ENCODE peak calls at places on chromosome 10, in nine cellular contexts. One of them, this sample, is unnamed.

GRCh38 chr10:58044072-58044471 is 223.6 kb downstream of the IPMK start:
- DNase-seq in stimulated activated naive CD8-positive, alpha-beta T cell treated with anti-CD3 and anti-CD28 coated beads, Interleukin-15, amount 100 ng/mL, for 72 hours: no peak
- DNase-seq in NB4: no peak
- DNase-seq in CD8-positive, alpha-beta T cell: no peak
- DNase-seq in Kasumi-1: no peak
- DNase-seq in T-cell: no peak
- DNase-seq in activated effector memory CD4-positive, alpha-beta T cell treated with Interleukin-2 at 50 U/mL for 16 hours: no peak
- DNase-seq in small intestine: no peak
- DNase-seq in NCI-H460: no peak
- DNase-seq in this sample: no peak

GRCh38 chr10:28769147-28769604 is 91.9 kb downstream of the BAMBI start:
- DNase-seq in NCI-H460: no peak
- DNase-seq in Kasumi-1: no peak
- DNase-seq in NB4: no peak
- DNase-seq in small intestine: no peak
- DNase-seq in stimulated activated naive CD8-positive, alpha-beta T cell treated with anti-CD3 and anti-CD28 coated beads, Interleukin-15, amount 100 ng/mL, for 72 hours: no peak
- DNase-seq in T-cell: no peak
- DNase-seq in activated effector memory CD4-positive, alpha-beta T cell treated with Interleukin-2 at 50 U/mL for 16 hours: no peak
- DNase-seq in CD8-positive, alpha-beta T cell: no peak
- DNase-seq in this sample: no peak

GRCh38 chr10:82814635-82815034 is 939.6 kb downstream of the NRG3 start:
- DNase-seq in Kasumi-1: no peak
- DNase-seq in small intestine: no peak
- DNase-seq in NB4: no peak
- DNase-seq in stimulated activated naive CD8-positive, alpha-beta T cell treated with anti-CD3 and anti-CD28 coated beads, Interleukin-15, amount 100 ng/mL, for 72 hours: no peak
- DNase-seq in NCI-H460: no peak
- DNase-seq in T-cell: no peak
- DNase-seq in CD8-positive, alpha-beta T cell: no peak
- DNase-seq in activated effector memory CD4-positive, alpha-beta T cell treated with Interleukin-2 at 50 U/mL for 16 hours: no peak
- DNase-seq in this sample: no peak

GRCh38 chr10:60828489-60828852 is 50.2 kb downstream of the CDK1 start:
- DNase-seq in T-cell: no peak
- DNase-seq in small intestine: no peak
- DNase-seq in CD8-positive, alpha-beta T cell: no peak
- DNase-seq in Kasumi-1: no peak
- DNase-seq in NCI-H460: no peak
- DNase-seq in NB4: no peak
- DNase-seq in stimulated activated naive CD8-positive, alpha-beta T cell treated with anti-CD3 and anti-CD28 coated beads, Interleukin-15, amount 100 ng/mL, for 72 hours: no peak
- DNase-seq in activated effector memory CD4-positive, alpha-beta T cell treated with Interleukin-2 at 50 U/mL for 16 hours: no peak
- DNase-seq in this sample: no peak

GRCh38 chr10:104323721-104324686 is 14.3 kb downstream of the ITPRIP start:
- DNase-seq in NCI-H460: no peak
- DNase-seq in NB4: peak; percentile 90
- DNase-seq in CD8-positive, alpha-beta T cell: no peak
- DNase-seq in activated effector memory CD4-positive, alpha-beta T cell treated with Interleukin-2 at 50 U/mL for 16 hours: no peak
- DNase-seq in T-cell: no peak
- DNase-seq in stimulated activated naive CD8-positive, alpha-beta T cell treated with anti-CD3 and anti-CD28 coated beads, Interleukin-15, amount 100 ng/mL, for 72 hours: no peak
- DNase-seq in small intestine: no peak
- DNase-seq in Kasumi-1: peak; percentile 87
- DNase-seq in this sample: peak; percentile 64

GRCh38 chr10:10794056-10794455 is 223.6 kb upstream of the CELF2 start:
- DNase-seq in stimulated activated naive CD8-positive, alpha-beta T cell treated with anti-CD3 and anti-CD28 coated beads, Interleukin-15, amount 100 ng/mL, for 72 hours: no peak
- DNase-seq in activated effector memory CD4-positive, alpha-beta T cell treated with Interleukin-2 at 50 U/mL for 16 hours: no peak
- DNase-seq in small intestine: no peak
- DNase-seq in T-cell: no peak
- DNase-seq in Kasumi-1: no peak
- DNase-seq in CD8-positive, alpha-beta T cell: no peak
- DNase-seq in NB4: no peak
- DNase-seq in NCI-H460: no peak
- DNase-seq in this sample: no peak

GRCh38 chr10:19795691-19796090 is 20.5 kb upstream of the PLXDC2 start:
- DNase-seq in small intestine: no peak
- DNase-seq in CD8-positive, alpha-beta T cell: no peak
- DNase-seq in activated effector memory CD4-positive, alpha-beta T cell treated with Interleukin-2 at 50 U/mL for 16 hours: no peak
- DNase-seq in NCI-H460: no peak
- DNase-seq in NB4: no peak
- DNase-seq in T-cell: no peak
- DNase-seq in stimulated activated naive CD8-positive, alpha-beta T cell treated with anti-CD3 and anti-CD28 coated beads, Interleukin-15, amount 100 ng/mL, for 72 hours: no peak
- DNase-seq in Kasumi-1: no peak
- DNase-seq in this sample: no peak

GRCh38 chr10:73095479-73096021 is 1.1 kb downstream of the P4HA1 start:
- DNase-seq in NCI-H460: peak; percentile 47
- DNase-seq in small intestine: peak; percentile 38
- DNase-seq in stimulated activated naive CD8-positive, alpha-beta T cell treated with anti-CD3 and anti-CD28 coated beads, Interleukin-15, amount 100 ng/mL, for 72 hours: peak; percentile 27
- DNase-seq in T-cell: peak; percentile 12
- DNase-seq in activated effector memory CD4-positive, alpha-beta T cell treated with Interleukin-2 at 50 U/mL for 16 hours: peak; percentile 9
- DNase-seq in CD8-positive, alpha-beta T cell: no peak
- DNase-seq in NB4: peak; percentile 74
- DNase-seq in Kasumi-1: peak; percentile 66
- DNase-seq in this sample: no peak

GRCh38 chr10:34666008-34666700 is 148.9 kb downstream of the PARD3 start:
- DNase-seq in activated effector memory CD4-positive, alpha-beta T cell treated with Interleukin-2 at 50 U/mL for 16 hours: no peak
- DNase-seq in NB4: peak; percentile 79
- DNase-seq in T-cell: no peak
- DNase-seq in CD8-positive, alpha-beta T cell: no peak
- DNase-seq in Kasumi-1: peak; percentile 85
- DNase-seq in stimulated activated naive CD8-positive, alpha-beta T cell treated with anti-CD3 and anti-CD28 coated beads, Interleukin-15, amount 100 ng/mL, for 72 hours: no peak
- DNase-seq in small intestine: peak; percentile 79
- DNase-seq in NCI-H460: peak; percentile 76
- DNase-seq in this sample: no peak

GRCh38 chr10:375885-376505 is 240.7 kb downstream of the ZMYND11 start:
- DNase-seq in small intestine: no peak
- DNase-seq in NB4: no peak
- DNase-seq in T-cell: no peak
- DNase-seq in NCI-H460: no peak
- DNase-seq in stimulated activated naive CD8-positive, alpha-beta T cell treated with anti-CD3 and anti-CD28 coated beads, Interleukin-15, amount 100 ng/mL, for 72 hours: no peak
- DNase-seq in Kasumi-1: no peak
- DNase-seq in activated effector memory CD4-positive, alpha-beta T cell treated with Interleukin-2 at 50 U/mL for 16 hours: no peak
- DNase-seq in CD8-positive, alpha-beta T cell: no peak
- DNase-seq in this sample: no peak

GRCh38 chr10:22986771-22987542 is 59.1 kb downstream of the ARMC3 start:
- DNase-seq in small intestine: peak; percentile 14
- DNase-seq in activated effector memory CD4-positive, alpha-beta T cell treated with Interleukin-2 at 50 U/mL for 16 hours: no peak
- DNase-seq in stimulated activated naive CD8-positive, alpha-beta T cell treated with anti-CD3 and anti-CD28 coated beads, Interleukin-15, amount 100 ng/mL, for 72 hours: no peak
- DNase-seq in CD8-positive, alpha-beta T cell: no peak
- DNase-seq in NB4: peak; percentile 47
- DNase-seq in NCI-H460: peak; percentile 14
- DNase-seq in Kasumi-1: peak; percentile 85
- DNase-seq in T-cell: no peak
- DNase-seq in this sample: no peak

GRCh38 chr10:121709674-121710073 is 111.4 kb upstream of the FGFR2 start:
- DNase-seq in activated effector memory CD4-positive, alpha-beta T cell treated with Interleukin-2 at 50 U/mL for 16 hours: no peak
- DNase-seq in small intestine: no peak
- DNase-seq in stimulated activated naive CD8-positive, alpha-beta T cell treated with anti-CD3 and anti-CD28 coated beads, Interleukin-15, amount 100 ng/mL, for 72 hours: no peak
- DNase-seq in NCI-H460: no peak
- DNase-seq in NB4: peak; percentile 55
- DNase-seq in CD8-positive, alpha-beta T cell: no peak
- DNase-seq in Kasumi-1: no peak
- DNase-seq in T-cell: no peak
- DNase-seq in this sample: no peak

GRCh38 chr10:71494470-71494869 is 97.8 kb downstream of the CDH23 start:
- DNase-seq in small intestine: no peak
- DNase-seq in NB4: no peak
- DNase-seq in CD8-positive, alpha-beta T cell: no peak
- DNase-seq in T-cell: no peak
- DNase-seq in Kasumi-1: no peak
- DNase-seq in activated effector memory CD4-positive, alpha-beta T cell treated with Interleukin-2 at 50 U/mL for 16 hours: no peak
- DNase-seq in NCI-H460: no peak
- DNase-seq in stimulated activated naive CD8-positive, alpha-beta T cell treated with anti-CD3 and anti-CD28 coated beads, Interleukin-15, amount 100 ng/mL, for 72 hours: no peak
- DNase-seq in this sample: no peak

GRCh38 chr10:42937649-42938180 is 139.2 kb upstream of the RET start:
- DNase-seq in Kasumi-1: no peak
- DNase-seq in T-cell: no peak
- DNase-seq in activated effector memory CD4-positive, alpha-beta T cell treated with Interleukin-2 at 50 U/mL for 16 hours: no peak
- DNase-seq in small intestine: peak; percentile 5
- DNase-seq in NB4: no peak
- DNase-seq in stimulated activated naive CD8-positive, alpha-beta T cell treated with anti-CD3 and anti-CD28 coated beads, Interleukin-15, amount 100 ng/mL, for 72 hours: no peak
- DNase-seq in CD8-positive, alpha-beta T cell: no peak
- DNase-seq in NCI-H460: no peak
- DNase-seq in this sample: no peak

GRCh38 chr10:97456686-97457065 is 10.7 kb downstream of the ZDHHC16 start:
- DNase-seq in small intestine: no peak
- DNase-seq in Kasumi-1: no peak
- DNase-seq in NCI-H460: no peak
- DNase-seq in T-cell: no peak
- DNase-seq in activated effector memory CD4-positive, alpha-beta T cell treated with Interleukin-2 at 50 U/mL for 16 hours: no peak
- DNase-seq in CD8-positive, alpha-beta T cell: no peak
- DNase-seq in stimulated activated naive CD8-positive, alpha-beta T cell treated with anti-CD3 and anti-CD28 coated beads, Interleukin-15, amount 100 ng/mL, for 72 hours: no peak
- DNase-seq in NB4: no peak
- DNase-seq in this sample: no peak

GRCh38 chr10:31318854-31319601 is at the start of gene ZEB1:
- DNase-seq in NCI-H460: peak; percentile 78
- DNase-seq in Kasumi-1: peak; percentile 74
- DNase-seq in T-cell: peak; percentile 94
- DNase-seq in stimulated activated naive CD8-positive, alpha-beta T cell treated with anti-CD3 and anti-CD28 coated beads, Interleukin-15, amount 100 ng/mL, for 72 hours: peak; percentile 86
- DNase-seq in CD8-positive, alpha-beta T cell: peak; percentile 97
- DNase-seq in small intestine: peak; percentile 82
- DNase-seq in activated effector memory CD4-positive, alpha-beta T cell treated with Interleukin-2 at 50 U/mL for 16 hours: peak; percentile 84
- DNase-seq in NB4: peak; percentile 84
- DNase-seq in this sample: peak; percentile 91

GRCh38 chr10:131790021-131790420 is 110.8 kb upstream of the PPP2R2D start:
- DNase-seq in activated effector memory CD4-positive, alpha-beta T cell treated with Interleukin-2 at 50 U/mL for 16 hours: no peak
- DNase-seq in CD8-positive, alpha-beta T cell: no peak
- DNase-seq in small intestine: peak; percentile 3
- DNase-seq in NB4: peak; percentile 51
- DNase-seq in NCI-H460: peak; percentile 7
- DNase-seq in Kasumi-1: no peak
- DNase-seq in stimulated activated naive CD8-positive, alpha-beta T cell treated with anti-CD3 and anti-CD28 coated beads, Interleukin-15, amount 100 ng/mL, for 72 hours: no peak
- DNase-seq in T-cell: no peak
- DNase-seq in this sample: no peak

GRCh38 chr10:44390585-44391072 is 5.7 kb upstream of the CXCL12 start:
- DNase-seq in NCI-H460: no peak
- DNase-seq in stimulated activated naive CD8-positive, alpha-beta T cell treated with anti-CD3 and anti-CD28 coated beads, Interleukin-15, amount 100 ng/mL, for 72 hours: no peak
- DNase-seq in activated effector memory CD4-positive, alpha-beta T cell treated with Interleukin-2 at 50 U/mL for 16 hours: no peak
- DNase-seq in small intestine: no peak
- DNase-seq in CD8-positive, alpha-beta T cell: no peak
- DNase-seq in Kasumi-1: no peak
- DNase-seq in T-cell: no peak
- DNase-seq in NB4: no peak
- DNase-seq in this sample: no peak

This sample was measured in mucosa of descending colon.